ENCODE peak calls at places on chromosome 16, in ten cellular contexts. M, B, Y, I, X, H, F, G, R and P are unnamed samples.

GRCh38 chr16:16045879-16046278 is 96.5 kb downstream of the ABCC1 start:
- DNase-seq in B (no peak), Y (peak; percentile 55), H (no peak), X (no peak), G (no peak), M (no peak), I (no peak), F (no peak), R (peak; percentile 32), P (no peak)

GRCh38 chr16:1152651-1153259 is at the start of gene CACNA1H:
- DNase-seq in G (no peak), H (no peak), I (no peak), R (peak; percentile 64), B (no peak), M (peak; percentile 42), F (peak; percentile 32), Y (no peak), X (no peak), P (peak; percentile 78)

GRCh38 chr16:55730115-55730514 is 74.3 kb downstream of the SLC6A2 start:
- DNase-seq in X (no peak), I (no peak), R (no peak), B (no peak), H (no peak), F (no peak), M (no peak), Y (no peak), G (no peak), P (no peak)

GRCh38 chr16:23691483-23692189 is 12.9 kb downstream of the PLK1 start:
- DNase-seq in X (peak; percentile 34), H (peak; percentile 75), B (peak; percentile 34), R (no peak), G (no peak), Y (no peak), M (no peak), I (no peak), F (no peak), P (no peak)

GRCh38 chr16:73043828-73044493 is 4.0 kb downstream of the ZFHX3 start:
- DNase-seq in M (no peak), F (no peak), I (no peak), B (no peak), R (no peak), Y (no peak), X (no peak), H (no peak), G (no peak), P (no peak)

GRCh38 chr16:53876811-53877210 is 172.9 kb downstream of the FTO start:
- DNase-seq in I (no peak), R (no peak), Y (no peak), H (no peak), X (no peak), B (peak; percentile 21), F (no peak), G (no peak), M (no peak), P (no peak)

GRCh38 chr16:85652431-85653221 is 36.1 kb downstream of the GINS2 start:
- DNase-seq in I (peak; percentile 21), R (peak; percentile 14), F (no peak), Y (peak; percentile 19), X (peak; percentile 42), H (peak; percentile 19), M (no peak), G (no peak), B (peak; percentile 7), P (no peak)

GRCh38 chr16:89360760-89361435 is 129.5 kb downstream of the ANKRD11 start:
- DNase-seq in Y (no peak), M (peak; percentile 58), G (peak; percentile 53), F (peak; percentile 53), H (no peak), B (no peak), X (no peak), R (peak; percentile 94), I (no peak), P (peak; percentile 41)

GRCh38 chr16:19687279-19687678 is 30.7 kb downstream of the KNOP1 start:
- DNase-seq in H (no peak), M (no peak), X (no peak), B (no peak), G (no peak), R (no peak), I (no peak), F (no peak), Y (no peak), P (no peak)

GRCh38 chr16:49469323-49469670 is 95.7 kb downstream of the C16orf78 start:
- DNase-seq in M (no peak), F (no peak), R (no peak), X (no peak), Y (no peak), I (no peak), G (no peak), B (no peak), H (no peak), P (no peak)

GRCh38 chr16:55255890-55256289 is 68.1 kb upstream of the IRX6 start:
- DNase-seq in F (no peak), G (no peak), R (no peak), B (no peak), X (no peak), Y (no peak), H (no peak), I (no peak), M (no peak), P (no peak)

GRCh38 chr16:25033852-25034251 is 18.7 kb upstream of the ARHGAP17 start:
- DNase-seq in I (no peak), Y (peak; percentile 78), B (no peak), H (peak; percentile 86), M (no peak), R (no peak), X (peak; percentile 84), G (no peak), F (no peak), P (no peak)

GRCh38 chr16:72443809-72444208 is 271.9 kb upstream of the PMFBP1 start:
- DNase-seq in I (no peak), G (no peak), M (no peak), B (no peak), H (no peak), X (no peak), Y (no peak), F (no peak), R (no peak), P (no peak)

GRCh38 chr16:58039829-58040495 is 14.4 kb downstream of the MMP15 start:
- DNase-seq in X (no peak), R (no peak), Y (no peak), B (no peak), H (no peak), I (no peak), F (no peak), G (no peak), M (no peak), P (no peak)

GRCh38 chr16:67447508-67448076 is 16.7 kb downstream of the HSD11B2 start:
- DNase-seq in F (peak; percentile 80), H (peak; percentile 25), X (peak; percentile 88), M (peak; percentile 42), G (peak; percentile 87), R (peak; percentile 90), Y (peak; percentile 31), B (peak; percentile 19), I (no peak), P (peak; percentile 81)

GRCh38 chr16:54412777-54413455 is 126.3 kb upstream of the IRX3 start:
- DNase-seq in G (no peak), B (no peak), M (no peak), X (no peak), F (no peak), Y (no peak), H (no peak), I (peak; percentile 2), R (no peak), P (no peak)

GRCh38 chr16:11740567-11740966 is 2.1 kb downstream of the TXNDC11 start:
- DNase-seq in G (no peak), H (no peak), B (no peak), X (no peak), F (no peak), I (no peak), Y (no peak), M (no peak), R (no peak), P (no peak)

GRCh38 chr16:23877107-23878070 is 41.6 kb downstream of the PRKCB start:
- DNase-seq in X (no peak), M (no peak), Y (peak; percentile 11), R (peak; percentile 52), G (no peak), H (no peak), I (no peak), F (no peak), B (no peak), P (no peak)

GRCh38 chr16:81432899-81433560 is 11.6 kb upstream of the CMIP start:
- DNase-seq in I (no peak), B (no peak), H (no peak), Y (no peak), R (no peak), F (no peak), X (no peak), M (no peak), G (no peak), P (no peak)

GRCh38 chr16:7345423-7345822 is 12.8 kb downstream of the RBFOX1 start:
- DNase-seq in G (no peak), R (no peak), F (no peak), H (no peak), B (no peak), M (no peak), Y (no peak), X (no peak), I (no peak), P (no peak)

GRCh38 chr16:69324013-69324531 is 6.3 kb downstream of the PDF start:
- DNase-seq in B (no peak), X (no peak), R (no peak), I (no peak), H (peak; percentile 42), Y (no peak), M (no peak), F (no peak), G (no peak), P (no peak)

GRCh38 chr16:47323241-47323640 is 137.6 kb downstream of the ITFG1 start:
- DNase-seq in G (no peak), M (no peak), Y (no peak), B (no peak), I (no peak), F (no peak), H (peak; percentile 2), R (no peak), X (no peak), P (no peak)

GRCh38 chr16:86772231-86772510 is 193.8 kb downstream of the FOXL1 start:
- DNase-seq in B (no peak), H (peak; percentile 88), I (no peak), M (no peak), Y (peak; percentile 97), F (no peak), R (no peak), X (no peak), G (no peak), P (no peak)

GRCh38 chr16:49409121-49409520 is 35.5 kb downstream of the C16orf78 start:
- DNase-seq in Y (no peak), G (no peak), F (no peak), M (no peak), I (no peak), B (no peak), H (no peak), R (no peak), X (no peak), P (no peak)

GRCh38 chr16:7397901-7398300 is 65.3 kb downstream of the RBFOX1 start:
- DNase-seq in F (no peak), I (no peak), B (no peak), X (no peak), M (no peak), H (peak; percentile 81), G (no peak), R (no peak), Y (peak; percentile 9), P (no peak)

GRCh38 chr16:20976568-20976967 is 76.0 kb downstream of the LYRM1 start:
- DNase-seq in F (no peak), B (no peak), X (no peak), R (no peak), G (no peak), M (no peak), Y (no peak), I (no peak), H (no peak), P (no peak)

GRCh38 chr16:20938426-20938825 is 37.9 kb downstream of the LYRM1 start:
- DNase-seq in X (peak; percentile 66), R (peak; percentile 46), Y (no peak), F (no peak), B (peak; percentile 33), H (peak; percentile 63), G (no peak), M (no peak), I (no peak), P (no peak)

GRCh38 chr16:8686879-8687278 is 12.5 kb downstream of the ABAT start:
- DNase-seq in F (no peak), B (peak; percentile 46), M (no peak), X (no peak), R (no peak), Y (no peak), G (no peak), H (no peak), I (no peak), P (no peak)